ENCODE peak calls at places on chromosome 19, in five cellular contexts. L is HT-29; Z is ovary; V is activated CD8-positive, alpha-beta memory T cell treated with anti-CD3 and anti-CD28 coated beads for 1 hour; Q is stimulated activated CD8-positive, alpha-beta memory T cell treated with anti-CD3 and anti-CD28 coated beads, Interleukin-12 subunit alpha, Interleukin-12 subunit beta, amount 100 ng/mL, for 4 hours. D is an unnamed sample.

GRCh38 chr19:10756791-10757190 is 38.9 kb downstream of the DNM2 start:
- DNase-seq in L (no peak), Z (no peak), V (no peak), Q (no peak), D (no peak)

GRCh38 chr19:15595069-15595468 is 19.9 kb upstream of the CYP4F8 start:
- DNase-seq in L (no peak), Z (no peak), V (no peak), Q (no peak), D (no peak)

GRCh38 chr19:7554990-7555864 is 19.7 kb downstream of the PNPLA6 start:
- DNase-seq in L (no peak), Z (no peak), V (no peak), Q (no peak), D (no peak)

GRCh38 chr19:47618771-47619170 is 9.8 kb downstream of the BICRA start:
- DNase-seq in L (no peak), Z (peak), V (no peak), Q (no peak), D (peak)

GRCh38 chr19:3065675-3066357 is 3.5 kb upstream of the TLE5 start:
- DNase-seq in L (peak), Z (no peak), V (no peak), Q (no peak), D (no peak)

GRCh38 chr19:2255982-2256685 is at the start of gene JSRP1:
- DNase-seq in L (no peak), Z (no peak), V (no peak), Q (no peak), D (no peak)

GRCh38 chr19:18665771-18666202 is 17.7 kb upstream of the CRTC1 start:
- DNase-seq in L (no peak), Z (no peak), V (no peak), Q (no peak), D (peak)

GRCh38 chr19:56253737-56254136 is 18.8 kb upstream of the EDDM13 start:
- DNase-seq in L (peak), Z (no peak), V (no peak), Q (no peak), D (no peak)

GRCh38 chr19:18408053-18408476 is 10.6 kb upstream of the LRRC25 start:
- DNase-seq in L (peak), Z (no peak), V (no peak), Q (no peak), D (no peak)

GRCh38 chr19:49676136-49676689 is 858 bp upstream of the PRMT1 start:
- DNase-seq in L (no peak), Z (peak), V (peak), Q (no peak), D (peak)

GRCh38 chr19:38682195-38682867 is 34.9 kb downstream of the ACTN4 start:
- DNase-seq in L (no peak), Z (no peak), V (no peak), Q (no peak), D (no peak)

GRCh38 chr19:42498387-42498786 is 29.9 kb downstream of the CEACAM1 start:
- DNase-seq in L (no peak), Z (no peak), V (no peak), Q (no peak), D (no peak)

GRCh38 chr19:35013820-35014754 is 14.0 kb downstream of the GRAMD1A start:
- DNase-seq in L (no peak), Z (no peak), V (peak), Q (peak), D (no peak)

GRCh38 chr19:3636962-3637361 is 10.4 kb upstream of the CACTIN start:
- DNase-seq in L (no peak), Z (no peak), V (no peak), Q (no peak), D (no peak)

GRCh38 chr19:56678205-56678604 is 6.6 kb upstream of the ZNF835 start:
- DNase-seq in L (no peak), Z (no peak), V (no peak), Q (no peak), D (no peak)

GRCh38 chr19:40266111-40266510 is 19.0 kb downstream of the AKT2 start:
- DNase-seq in L (no peak), Z (no peak), V (no peak), Q (no peak), D (peak)

GRCh38 chr19:53945441-53945840 is 17.3 kb upstream of the CACNG8 start:
- DNase-seq in L (no peak), Z (no peak), V (no peak), Q (no peak), D (no peak)